ENCODE peak calls at places on chromosome 6, in four cellular contexts. V, W, U and B are unnamed samples.
A peak's percentile ranks its signal among the peaks of the same experiment; 100 is the strongest.

GRCh38 chr6:44649365-44650025 is 262.0 kb downstream of the CDC5L start:
- DNase-seq in U (no peak), V (peak; percentile 61), W (no peak), B (no peak)

GRCh38 chr6:44977406-44977740 is 350.8 kb upstream of the RUNX2 start:
- DNase-seq in V (no peak), U (no peak), W (no peak), B (no peak)

GRCh38 chr6:7479801-7480266 is 61.6 kb upstream of the DSP start:
- DNase-seq in V (peak; percentile 55), W (no peak), U (no peak), B (no peak)

GRCh38 chr6:112879920-112880413 is 532.8 kb downstream of the RFPL4B start:
- DNase-seq in U (peak; percentile 44), V (no peak), W (peak; percentile 61), B (peak; percentile 97)

GRCh38 chr6:89999995-90000825 is 105.9 kb downstream of the GJA10 start:
- DNase-seq in V (no peak), U (no peak), W (no peak), B (no peak)

GRCh38 chr6:134363323-134364039 is 45.6 kb upstream of the SGK1 start:
- DNase-seq in W (no peak), U (peak; percentile 13), V (peak; percentile 91), B (no peak)

GRCh38 chr6:156852147-156852857 is 75.1 kb downstream of the ARID1B start:
- DNase-seq in U (no peak), V (no peak), W (no peak), B (no peak)

GRCh38 chr6:50030777-50031562 is 9.2 kb upstream of the DEFB110 start:
- DNase-seq in V (peak; percentile 5), W (peak; percentile 72), U (peak; percentile 86), B (peak; percentile 87)

GRCh38 chr6:73393278-73393677 is 1.4 kb upstream of the DDX43 start:
- DNase-seq in W (no peak), U (no peak), V (peak; percentile 40), B (no peak)

GRCh38 chr6:29723666-29724588 is 693 bp downstream of the HLA-F start:
- DNase-seq in V (no peak), W (peak; percentile 83), U (peak; percentile 44), B (peak; percentile 80)

GRCh38 chr6:129009856-129010255 is 126.9 kb downstream of the LAMA2 start:
- DNase-seq in V (no peak), W (no peak), U (no peak), B (no peak)

GRCh38 chr6:129016844-129017243 is 133.9 kb downstream of the LAMA2 start:
- DNase-seq in U (no peak), V (no peak), W (no peak), B (no peak)

GRCh38 chr6:129015721-129016120 is 132.8 kb downstream of the LAMA2 start:
- DNase-seq in V (no peak), U (no peak), W (no peak), B (no peak)

GRCh38 chr6:129014302-129014701 is 131.4 kb downstream of the LAMA2 start:
- DNase-seq in U (no peak), V (no peak), W (no peak), B (no peak)
- H4K5ac ChIP-seq in U (no peak overlapping the region), V (no peak overlapping the region), W (no peak overlapping the region), B (no peak overlapping the region)

GRCh38 chr6:140415266-140415665 is 1040.8 kb upstream of the CITED2 start:
- DNase-seq in U (peak; percentile 45), W (no peak), V (no peak), B (peak; percentile 30)
- H3K9ac ChIP-seq in U (no peak overlapping the region), W (no peak overlapping the region), V (no peak overlapping the region), B (no peak overlapping the region)

DNA sequence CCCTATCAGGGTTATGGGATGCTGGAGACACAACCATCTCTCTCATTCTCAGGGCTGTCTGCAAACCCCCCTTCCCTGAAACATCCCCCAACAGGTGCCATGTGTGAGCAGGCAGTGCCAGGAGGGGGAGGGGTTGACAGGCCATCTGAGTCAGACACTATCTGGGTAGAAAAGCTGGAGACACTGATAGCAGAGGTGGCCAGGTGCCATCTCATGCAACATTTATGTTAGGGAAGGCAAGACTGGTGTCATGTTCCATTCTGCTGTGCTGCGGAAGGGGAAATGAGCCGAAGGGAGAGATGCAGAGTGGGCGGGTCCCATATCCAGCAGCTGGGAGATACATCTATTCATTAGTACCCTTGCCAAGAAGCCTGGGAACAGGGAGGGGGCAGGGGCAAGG is 3.5 kb downstream of the LHFPL5 start:
- DNase-seq in V (no peak), U (no peak), W (no peak), B (no peak)
- H4K5ac ChIP-seq in V (no peak overlapping the region), U (no peak overlapping the region), W (no peak overlapping the region), B (no peak overlapping the region)

DNA sequence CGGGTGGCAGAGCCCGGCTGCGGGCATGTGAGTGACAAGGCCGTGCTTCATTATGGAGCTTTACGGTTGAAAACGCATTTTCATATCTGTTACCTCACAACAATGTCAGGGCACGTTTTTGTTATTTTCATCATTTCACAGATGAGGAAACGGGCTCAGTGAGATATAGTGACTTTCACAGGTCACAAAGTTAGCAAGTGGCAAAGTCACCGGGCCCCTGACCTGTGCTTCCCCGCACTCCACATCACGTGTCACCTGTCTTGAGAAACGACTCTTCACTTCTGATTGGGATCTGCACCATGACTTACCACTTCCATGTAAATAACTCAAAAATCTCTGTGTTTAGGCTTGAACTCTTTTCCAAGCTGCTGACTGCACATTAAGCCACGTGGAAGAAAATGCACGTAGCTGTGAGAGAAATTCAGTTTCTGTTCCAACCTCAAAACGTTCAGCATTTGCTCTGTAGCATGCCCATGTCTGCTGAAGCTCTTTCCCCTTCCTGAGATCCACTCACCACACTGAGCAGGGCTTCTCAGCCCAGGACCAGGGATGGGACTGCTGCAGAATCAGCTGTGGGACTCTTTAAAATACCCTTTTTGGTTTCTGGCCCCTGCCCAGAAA is 107.2 kb downstream of the ARMC2 start:
- DNase-seq in W (no peak), U (no peak), V (no peak), B (no peak)
- H3K9ac ChIP-seq in W (no peak overlapping the region), U (no peak overlapping the region), V (no peak overlapping the region), B (no peak overlapping the region)

GRCh38 chr6:5290500-5290899 is 29.2 kb downstream of the FARS2 start:
- DNase-seq in W (no peak), V (no peak), U (no peak), B (no peak)

GRCh38 chr6:5295612-5296011 is 34.3 kb downstream of the FARS2 start:
- DNase-seq in W (no peak), V (peak; percentile 69), U (no peak), B (no peak)

GRCh38 chr6:5292154-5292553 is 30.8 kb downstream of the FARS2 start:
- DNase-seq in U (no peak), W (no peak), V (no peak), B (no peak)

GRCh38 chr6:5293692-5294091 is 32.4 kb downstream of the FARS2 start:
- DNase-seq in U (no peak), V (no peak), W (no peak), B (no peak)

GRCh38 chr6:5294392-5295211 is 33.3 kb downstream of the FARS2 start:
- DNase-seq in W (no peak), U (no peak), V (no peak), B (no peak)
- H4K5ac ChIP-seq in W (no peak overlapping the region), U (no peak overlapping the region), V (no peak overlapping the region), B (no peak overlapping the region)

DNA sequence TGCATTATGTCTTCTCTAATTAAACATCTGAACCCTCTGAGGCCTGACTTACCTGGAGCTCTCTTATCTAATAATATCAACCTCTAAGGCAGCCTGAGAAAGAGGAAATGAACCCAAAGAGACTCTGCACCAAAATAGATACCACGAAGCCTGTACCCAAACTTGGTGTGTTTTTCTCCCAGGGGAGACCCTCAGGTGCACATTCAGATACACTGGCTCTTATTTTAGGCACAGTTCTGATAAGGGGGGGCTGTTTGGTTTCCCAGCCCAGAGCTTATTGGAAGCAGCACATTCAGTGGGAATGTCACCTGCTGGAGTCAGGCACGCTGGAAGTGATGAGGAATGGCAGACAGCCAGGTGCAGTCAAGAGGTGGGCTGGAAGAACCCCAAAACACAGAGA is 9.8 kb upstream of the CCR6 start:
- DNase-seq in V (no peak), U (no peak), W (no peak), B (no peak)
- H3K9ac ChIP-seq in V (no peak overlapping the region), U (no peak overlapping the region), W (no peak overlapping the region), B (no peak overlapping the region)